ENCODE peak calls at places on chromosomes 16 and 17, in eight cellular contexts. T is PC-3, N is AG04450, K is heart left ventricle, E is K562, O is ovary, P is iPS DF 6.9, Z is adrenal gland. V is an unnamed sample.

GRCh38 chr17:57874434-57875108 is 24.7 kb upstream of the MRPS23 start:
- DNase-seq in T (no peak), N (peak), K (peak), E (no peak), O (peak), P (no peak), Z (peak), V (peak)

GRCh38 chr16:53089434-53090270 is 34.9 kb downstream of the CHD9 start:
- DNase-seq in T (no peak), N (no peak), K (no peak), E (no peak), O (no peak), P (no peak), Z (no peak), V (peak)

GRCh38 chr16:264440-264951 is 11.2 kb downstream of the RGS11 start:
- DNase-seq in T (no peak), N (no peak), K (no peak), E (no peak), O (no peak), P (no peak), Z (no peak), V (no peak)

GRCh38 chr17:4497101-4497824 is 1.4 kb upstream of the SPNS2 start:
- DNase-seq in T (peak), N (no peak), K (no peak), E (no peak), O (no peak), P (no peak), Z (no peak), V (no peak)

GRCh38 chr17:2376107-2376506 is 24.8 kb downstream of the MNT start:
- DNase-seq in T (no peak), N (no peak), K (no peak), E (no peak), O (no peak), P (no peak), Z (no peak), V (no peak)

GRCh38 chr17:55158439-55158838 is 106.3 kb upstream of the HLF start:
- DNase-seq in T (peak), N (no peak), K (no peak), E (no peak), O (no peak), P (no peak), Z (no peak), V (no peak)

GRCh38 chr17:72788950-72789585 is 303.4 kb downstream of the SLC39A11 start:
- DNase-seq in T (no peak), N (peak), K (no peak), E (no peak), O (no peak), P (no peak), Z (no peak), V (no peak)

GRCh38 chr17:36535669-36536081 is 888 bp downstream of the PIGW start:
- DNase-seq in T (no peak), N (no peak), K (no peak), E (no peak), O (no peak), P (no peak), Z (no peak), V (no peak)

GRCh38 chr16:65845466-65846209 is 520.9 kb upstream of the CDH5 start:
- DNase-seq in T (peak), N (no peak), K (no peak), E (no peak), O (no peak), P (no peak), Z (no peak), V (no peak)

GRCh38 chr17:14303343-14304221 is 2.7 kb downstream of the HS3ST3B1 start:
- DNase-seq in T (no peak), N (no peak), K (no peak), E (peak), O (no peak), P (no peak), Z (no peak), V (no peak)

GRCh38 chr17:50188521-50189395 is 12.7 kb downstream of the COL1A1 start:
- DNase-seq in T (no peak), N (no peak), K (no peak), E (no peak), O (no peak), P (no peak), Z (no peak), V (no peak)

GRCh38 chr16:86508028-86508946 is 2.0 kb upstream of the FOXF1 start:
- DNase-seq in T (no peak), N (no peak), K (no peak), E (no peak), O (no peak), P (no peak), Z (no peak), V (no peak)
- H3K27ac ChIP-seq in T (no peak), N (peak), K (no peak), E (no peak), O (no peak), P (no peak), Z (no peak), V (peak)

GRCh38 chr17:38672788-38673713 is 1.7 kb downstream of the EPOP start:
- DNase-seq in T (no peak), N (no peak), K (no peak), E (no peak), O (peak), P (no peak), Z (no peak), V (no peak)

GRCh38 chr17:38674749-38675615 is at the start of gene EPOP:
- DNase-seq in T (peak), N (peak), K (peak), E (peak), O (peak), P (no peak), Z (peak), V (peak)

GRCh38 chr17:38673714-38674012 is 1.1 kb downstream of the EPOP start:
- DNase-seq in T (no peak), N (no peak), K (no peak), E (no peak), O (no peak), P (no peak), Z (no peak), V (no peak)

GRCh38 chr17:38674013-38674748 is 576 bp downstream of the EPOP start:
- DNase-seq in T (no peak), N (no peak), K (no peak), E (no peak), O (peak), P (no peak), Z (no peak), V (no peak)

GRCh38 chr17:38676706-38677504 is 2.1 kb upstream of the EPOP start:
- DNase-seq in T (peak), N (peak), K (peak), E (peak), O (peak), P (peak), Z (peak), V (peak)
- H3K4me3 ChIP-seq in T (no peak), N (no peak), K (no peak), E (no peak), O (no peak), P (no peak), Z (no peak), V (no peak)

DNA sequence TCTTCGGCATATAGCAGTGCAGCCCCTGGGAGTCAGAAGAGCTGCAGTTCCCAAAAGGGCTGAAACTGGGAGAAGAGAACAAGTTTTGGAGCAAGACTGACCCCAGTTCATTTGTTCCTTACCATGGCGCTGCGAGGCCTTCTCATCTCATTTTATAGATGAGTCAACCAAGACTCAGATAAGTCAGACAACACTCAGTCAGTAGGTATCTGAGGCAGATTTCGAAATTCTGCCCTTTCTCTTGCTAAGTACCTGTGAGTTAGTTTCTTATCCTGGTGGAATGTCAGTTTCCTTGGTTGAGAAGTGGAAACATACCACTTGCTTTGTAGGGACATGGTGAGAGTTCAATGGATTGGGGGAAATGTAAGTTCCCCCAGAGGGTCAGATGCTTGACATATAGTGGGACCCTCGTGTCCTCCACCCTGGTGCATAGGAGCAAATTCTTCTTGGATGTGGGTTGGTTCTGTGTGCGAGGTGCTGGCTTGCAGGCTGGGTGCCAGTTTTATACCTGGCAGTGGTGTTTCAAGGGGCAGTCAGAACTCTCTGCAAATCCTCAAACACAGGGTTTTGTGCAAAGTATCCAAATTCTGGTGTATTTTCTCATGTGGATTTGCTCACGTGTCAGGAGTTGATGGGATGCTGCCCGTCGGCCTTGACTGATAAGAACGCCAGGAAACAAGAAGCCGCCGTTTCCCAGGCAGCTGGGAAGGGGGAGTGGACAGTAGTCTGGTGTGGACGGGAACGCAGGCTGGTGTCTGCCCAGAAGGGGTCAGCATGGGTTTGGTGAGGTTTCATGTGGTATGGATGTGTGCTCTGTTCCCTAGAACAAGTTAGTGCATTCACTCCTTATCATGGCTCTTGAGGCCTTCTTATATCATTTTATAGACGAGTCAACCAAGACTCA is 61.1 kb upstream of the CIBAR2 start:
- DNase-seq in T (peak), N (peak), K (no peak), E (peak), O (peak), P (no peak), Z (peak), V (no peak)
- H3K27ac ChIP-seq in T (peak), N (peak), K (peak), E (peak), O (peak), P (no peak), Z (peak), V (peak)

DNA sequence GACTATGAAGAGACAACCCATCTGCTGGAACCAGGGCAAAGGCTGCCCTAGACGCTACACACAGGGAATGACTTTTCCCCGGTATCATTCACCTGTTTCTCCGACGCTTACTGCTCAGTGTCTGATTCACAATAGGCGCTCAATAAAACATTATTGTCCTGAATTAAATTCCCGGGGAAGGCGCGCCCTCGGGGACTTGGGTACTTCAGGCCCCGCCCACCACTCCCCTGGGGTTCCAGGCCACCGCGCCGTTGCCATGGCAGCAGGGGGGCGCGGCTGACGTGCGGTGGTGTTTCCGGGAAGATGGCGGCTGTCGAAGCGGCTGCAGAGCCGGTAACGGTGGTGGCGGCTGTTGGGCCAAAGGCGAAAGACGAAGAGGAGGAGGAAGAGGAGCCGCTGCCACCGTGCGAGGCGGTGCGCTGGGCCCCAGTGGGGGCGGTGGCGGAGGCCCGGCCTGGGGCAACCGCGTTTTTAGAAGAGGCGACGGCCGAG is at the start of gene RUNDC1:
- DNase-seq in T (peak), N (peak), K (peak), E (peak), O (peak), P (no peak), Z (peak), V (peak)
- H3K4me3 ChIP-seq in T (peak), N (peak), K (peak), E (peak), O (peak), P (peak), Z (peak), V (peak)

DNA sequence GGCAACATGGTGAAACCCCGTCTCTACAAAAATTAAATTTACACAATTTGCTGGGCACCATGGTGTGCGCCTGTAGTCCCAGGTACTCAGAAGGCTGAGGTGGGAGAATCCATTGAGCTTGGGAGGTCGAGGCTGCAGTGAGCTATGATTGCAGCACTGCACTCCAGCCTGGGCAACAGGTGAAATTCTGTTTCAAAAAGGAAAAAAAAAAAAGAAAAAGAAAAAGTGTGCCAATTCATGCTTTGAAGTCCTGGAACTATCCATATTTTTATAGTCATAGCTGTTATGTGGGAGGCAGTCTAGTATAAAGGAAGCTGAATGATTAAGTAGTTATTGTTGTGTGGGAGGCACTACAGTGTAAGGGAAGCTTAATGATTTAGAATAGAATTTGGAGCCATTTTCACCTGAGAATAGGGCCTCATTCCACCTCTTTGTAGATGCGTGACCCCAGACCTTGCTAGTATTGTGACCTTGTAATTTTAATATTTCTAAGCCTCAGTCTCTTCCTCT is 31.6 kb downstream of the IQCK start:
- DNase-seq in T (no peak), N (no peak), K (no peak), E (no peak), O (no peak), P (no peak), Z (peak), V (no peak)
- H3K27ac ChIP-seq in T (no peak), N (no peak), K (peak), E (no peak), O (no peak), P (no peak), Z (no peak), V (no peak)

GRCh38 chr17:77436481-77436880 is 295.7 kb downstream of the SEC14L1 start:
- DNase-seq in T (no peak), N (no peak), K (no peak), E (no peak), O (no peak), P (no peak), Z (no peak), V (no peak)
- H3K4me3 ChIP-seq in T (no peak), N (no peak), K (peak), E (no peak), O (no peak), P (no peak), Z (no peak), V (no peak)

GRCh38 chr17:61203765-61204164 is 195.9 kb upstream of the TBX2 start:
- DNase-seq in T (no peak), N (no peak), K (no peak), E (no peak), O (no peak), P (no peak), Z (peak), V (no peak)
- H3K27ac ChIP-seq in T (no peak), N (peak), K (peak), E (no peak), O (peak), P (no peak), Z (peak), V (no peak)

GRCh38 chr17:17325228-17325627 is 22.1 kb downstream of the NT5M start:
- DNase-seq in T (no peak), N (no peak), K (no peak), E (no peak), O (no peak), P (no peak), Z (no peak), V (no peak)
- H3K4me3 ChIP-seq in T (no peak), N (no peak), K (no peak), E (no peak), O (no peak), P (no peak), Z (no peak), V (no peak)

GRCh38 chr16:4679156-4679853 is 14.1 kb upstream of the NUDT16L1 start:
- DNase-seq in T (no peak), N (no peak), K (no peak), E (no peak), O (no peak), P (no peak), Z (no peak), V (no peak)

GRCh38 chr16:4679854-4680636 is 13.3 kb upstream of the NUDT16L1 start:
- DNase-seq in T (peak), N (peak), K (peak), E (no peak), O (peak), P (no peak), Z (peak), V (peak)

GRCh38 chr16:4677390-4677789 is 16.0 kb upstream of the NUDT16L1 start:
- DNase-seq in T (no peak), N (no peak), K (peak), E (no peak), O (no peak), P (no peak), Z (peak), V (no peak)

GRCh38 chr16:4677994-4678393 is 15.4 kb upstream of the NUDT16L1 start:
- DNase-seq in T (no peak), N (no peak), K (no peak), E (no peak), O (no peak), P (no peak), Z (no peak), V (no peak)

GRCh38 chr16:4678596-4678995 is 14.8 kb upstream of the NUDT16L1 start:
- DNase-seq in T (no peak), N (no peak), K (no peak), E (no peak), O (no peak), P (no peak), Z (no peak), V (no peak)
- H3K27ac ChIP-seq in T (no peak), N (no peak), K (peak), E (no peak), O (no peak), P (no peak), Z (peak), V (no peak)

V was measured in sigmoid colon.